ENCODE peak calls at places on chromosomes 3 and 15, in six cellular contexts. Q is OCI-LY7, T is body of pancreas, W is H54, Y is A673, M is nephron progenitor cell. D is an unnamed sample.

GRCh38 chr3:157156844-157157635 is 2.9 kb downstream of the CCNL1 start:
- DNase-seq in Q (no peak), T (no peak), W (no peak), Y (peak; percentile 38), M (no peak), D (peak; percentile 61)

GRCh38 chr15:50880651-50881114 is 27.8 kb upstream of the AP4E1 start:
- DNase-seq in Q (peak; percentile 60), T (no peak), W (no peak), Y (peak; percentile 59), M (no peak), D (no peak)

GRCh38 chr3:188646592-188646991 is 492.6 kb downstream of the LPP start:
- DNase-seq in Q (peak; percentile 37), T (no peak), W (no peak), Y (peak; percentile 40), M (no peak), D (no peak)

GRCh38 chr15:48472756-48473155 is 141.5 kb downstream of the DUT start:
- DNase-seq in Q (no peak), T (no peak), W (peak; percentile 3), Y (peak; percentile 69), M (no peak), D (no peak)

GRCh38 chr3:14829811-14830210 is 11.0 kb downstream of the FGD5 start:
- DNase-seq in Q (no peak), T (no peak), W (no peak), Y (peak; percentile 40), M (peak; percentile 42), D (no peak)

GRCh38 chr3:182308328-182308727 is 485.0 kb upstream of the ATP11B start:
- DNase-seq in Q (no peak), T (no peak), W (no peak), Y (no peak), M (no peak), D (no peak)

GRCh38 chr15:88908697-88909621 is 4.2 kb downstream of the MFGE8 start:
- DNase-seq in Q (no peak), T (no peak), W (no peak), Y (no peak), M (peak; percentile 36), D (no peak)

GRCh38 chr3:12286927-12287726 is 1.7 kb upstream of the PPARG start:
- DNase-seq in Q (no peak), T (no peak), W (peak; percentile 21), Y (no peak), M (peak; percentile 48), D (no peak)

GRCh38 chr3:43699864-43700263 is 9.1 kb downstream of the ABHD5 start:
- DNase-seq in Q (peak; percentile 44), T (no peak), W (no peak), Y (no peak), M (no peak), D (no peak)

GRCh38 chr3:45167011-45167911 is 21.1 kb upstream of the CDCP1 start:
- DNase-seq in Q (no peak), T (peak; percentile 94), W (peak; percentile 75), Y (peak; percentile 84), M (peak; percentile 61), D (no peak)

GRCh38 chr15:91853968-91854943 is 748 bp downstream of the SLCO3A1 start:
- DNase-seq in Q (peak; percentile 80), T (peak; percentile 25), W (peak; percentile 37), Y (peak; percentile 23), M (peak; percentile 67), D (peak; percentile 25)

GRCh38 chr3:197883541-197883940 is 66.4 kb upstream of the RPL35A start:
- DNase-seq in Q (no peak), T (no peak), W (no peak), Y (no peak), M (no peak), D (no peak)

GRCh38 chr15:44588541-44588940 is 51.6 kb downstream of the EIF3J start:
- DNase-seq in Q (no peak), T (no peak), W (no peak), Y (no peak), M (no peak), D (peak; percentile 54)

GRCh38 chr3:183033746-183034145 is 53.4 kb upstream of the DCUN1D1 start:
- DNase-seq in Q (no peak), T (no peak), W (peak; percentile 19), Y (no peak), M (no peak), D (no peak)

GRCh38 chr15:92915766-92916435 is 15.8 kb downstream of the CHD2 start:
- DNase-seq in Q (no peak), T (no peak), W (no peak), Y (no peak), M (no peak), D (no peak)

GRCh38 chr3:165210132-165210531 is 13.9 kb upstream of the SLITRK3 start:
- DNase-seq in Q (no peak), T (no peak), W (no peak), Y (peak; percentile 36), M (no peak), D (peak; percentile 38)

GRCh38 chr3:128052831-128053419 is 688 bp downstream of the SEC61A1 start:
- DNase-seq in Q (no peak), T (no peak), W (no peak), Y (no peak), M (no peak), D (no peak)

GRCh38 chr3:143158549-143158988 is 39.0 kb downstream of the CHST2 start:
- DNase-seq in Q (no peak), T (no peak), W (no peak), Y (no peak), M (no peak), D (no peak)

GRCh38 chr15:29870495-29871151 is 48.4 kb upstream of the TJP1 start:
- DNase-seq in Q (no peak), T (peak; percentile 18), W (no peak), Y (peak; percentile 17), M (peak; percentile 33), D (no peak)

GRCh38 chr3:149120051-149120972 is 9.1 kb upstream of the HPS3 start:
- DNase-seq in Q (peak; percentile 81), T (no peak), W (peak; percentile 41), Y (peak; percentile 70), M (no peak), D (peak; percentile 79)

GRCh38 chr3:8888296-8888915 is 74.9 kb downstream of the RAD18 start:
- DNase-seq in Q (no peak), T (no peak), W (no peak), Y (no peak), M (no peak), D (no peak)

GRCh38 chr15:66167854-66168253 is 85.7 kb downstream of the MEGF11 start:
- DNase-seq in Q (no peak), T (no peak), W (no peak), Y (no peak), M (no peak), D (no peak)

GRCh38 chr3:47000922-47001730 is 21.7 kb downstream of the NBEAL2 start:
- DNase-seq in Q (no peak), T (no peak), W (no peak), Y (no peak), M (no peak), D (no peak)

GRCh38 chr15:72199721-72200212 is 2.2 kb upstream of the GRAMD2A start:
- DNase-seq in Q (peak; percentile 72), T (peak; percentile 81), W (peak; percentile 67), Y (peak; percentile 77), M (peak; percentile 73), D (peak; percentile 82)

GRCh38 chr3:173838644-173839043 is 441.1 kb downstream of the NLGN1 start:
- DNase-seq in Q (no peak), T (no peak), W (no peak), Y (no peak), M (no peak), D (no peak)

GRCh38 chr3:10142707-10143560 is 1.4 kb downstream of the VHL start:
- DNase-seq in Q (peak; percentile 37), T (peak; percentile 15), W (no peak), Y (no peak), M (no peak), D (peak; percentile 36)

GRCh38 chr3:195612075-195612800 is 28.5 kb upstream of the APOD start:
- DNase-seq in Q (no peak), T (no peak), W (no peak), Y (no peak), M (no peak), D (no peak)

GRCh38 chr3:124896824-124897526 is 9.8 kb upstream of the ITGB5 start:
- DNase-seq in Q (no peak), T (no peak), W (no peak), Y (no peak), M (no peak), D (no peak)

GRCh38 chr15:53197426-53197839 is 407.3 kb upstream of the ONECUT1 start:
- DNase-seq in Q (peak; percentile 37), T (peak; percentile 80), W (peak; percentile 26), Y (peak; percentile 75), M (peak; percentile 79), D (peak; percentile 85)

GRCh38 chr3:15936347-15936746 is 138.6 kb upstream of the ANKRD28 start:
- DNase-seq in Q (no peak), T (no peak), W (no peak), Y (peak; percentile 51), M (no peak), D (no peak)

GRCh38 chr3:5002174-5002870 is 23.1 kb downstream of the BHLHE40 start:
- DNase-seq in Q (no peak), T (no peak), W (no peak), Y (no peak), M (no peak), D (peak; percentile 50)

GRCh38 chr3:132220986-132221385 is 96.2 kb upstream of the ACP3 start:
- DNase-seq in Q (no peak), T (no peak), W (no peak), Y (no peak), M (no peak), D (peak; percentile 34)

GRCh38 chr3:8739757-8740508 is 6.3 kb downstream of the CAV3 start:
- DNase-seq in Q (no peak), T (no peak), W (peak; percentile 82), Y (no peak), M (no peak), D (no peak)

GRCh38 chr3:7095116-7095515 is 234.2 kb downstream of the GRM7 start:
- DNase-seq in Q (no peak), T (no peak), W (no peak), Y (peak; percentile 73), M (no peak), D (no peak)

D was measured in NCI-H82.